ENCODE peak calls at places on chromosomes 2 and 18, in four cellular contexts. O is IMR-90, C is neuronal stem cell, G is neural progenitor cell. P is an unnamed sample. For H3K27me3 and H3K36me3, the result is how much of the 10 kb centered on the place peaks cover.

GRCh38 chr2:142176941-142177340 is 46.1 kb upstream of the LRP1B start:
- DNase-seq in O (no peak), C (no peak), G (no peak), P (no peak)

GRCh38 chr2:198966269-198966668 is 491.5 kb downstream of the SATB2 start:
- DNase-seq in G (no peak), O (no peak), C (no peak), P (no peak)

GRCh38 chr2:22497064-22497463 is 887.9 kb upstream of the KLHL29 start:
- DNase-seq in O (no peak), C (no peak), G (no peak), P (no peak)

GRCh38 chr2:196702641-196703040 is 63.1 kb downstream of the CCDC150 start:
- DNase-seq in G (no peak), O (no peak), C (no peak), P (no peak)

GRCh38 chr18:32160547-32160946 is 29.3 kb upstream of the MEP1B start:
- DNase-seq in O (no peak), C (no peak), G (no peak), P (no peak)

GRCh38 chr2:33342705-33343104 is 133.7 kb upstream of the RASGRP3 start:
- DNase-seq in G (no peak), C (no peak), O (no peak), P (no peak)

GRCh38 chr2:150191349-150191748 is 296.1 kb downstream of the RND3 start:
- DNase-seq in O (peak), G (no peak), C (no peak), P (no peak)

GRCh38 chr2:234427081-234428058 is 69.5 kb downstream of the ARL4C start:
- DNase-seq in C (peak), O (peak), G (peak), P (peak)

GRCh38 chr2:96859338-96859649 is 1.5 kb upstream of the ANKRD39 start:
- DNase-seq in C (no peak), G (no peak), O (no peak), P (peak)

GRCh38 chr2:12727641-12728040 is 10.9 kb downstream of the TRIB2 start:
- DNase-seq in C (no peak), G (no peak), O (no peak), P (no peak)

GRCh38 chr2:12723741-12724463 is 7.2 kb downstream of the TRIB2 start:
- DNase-seq in G (no peak), O (no peak), C (no peak), P (no peak)

GRCh38 chr2:12727085-12727484 is 10.3 kb downstream of the TRIB2 start:
- DNase-seq in G (no peak), C (no peak), O (no peak), P (no peak)

GRCh38 chr2:12726271-12726670 is 9.5 kb downstream of the TRIB2 start:
- DNase-seq in O (no peak), G (no peak), C (no peak), P (no peak)

DNA sequence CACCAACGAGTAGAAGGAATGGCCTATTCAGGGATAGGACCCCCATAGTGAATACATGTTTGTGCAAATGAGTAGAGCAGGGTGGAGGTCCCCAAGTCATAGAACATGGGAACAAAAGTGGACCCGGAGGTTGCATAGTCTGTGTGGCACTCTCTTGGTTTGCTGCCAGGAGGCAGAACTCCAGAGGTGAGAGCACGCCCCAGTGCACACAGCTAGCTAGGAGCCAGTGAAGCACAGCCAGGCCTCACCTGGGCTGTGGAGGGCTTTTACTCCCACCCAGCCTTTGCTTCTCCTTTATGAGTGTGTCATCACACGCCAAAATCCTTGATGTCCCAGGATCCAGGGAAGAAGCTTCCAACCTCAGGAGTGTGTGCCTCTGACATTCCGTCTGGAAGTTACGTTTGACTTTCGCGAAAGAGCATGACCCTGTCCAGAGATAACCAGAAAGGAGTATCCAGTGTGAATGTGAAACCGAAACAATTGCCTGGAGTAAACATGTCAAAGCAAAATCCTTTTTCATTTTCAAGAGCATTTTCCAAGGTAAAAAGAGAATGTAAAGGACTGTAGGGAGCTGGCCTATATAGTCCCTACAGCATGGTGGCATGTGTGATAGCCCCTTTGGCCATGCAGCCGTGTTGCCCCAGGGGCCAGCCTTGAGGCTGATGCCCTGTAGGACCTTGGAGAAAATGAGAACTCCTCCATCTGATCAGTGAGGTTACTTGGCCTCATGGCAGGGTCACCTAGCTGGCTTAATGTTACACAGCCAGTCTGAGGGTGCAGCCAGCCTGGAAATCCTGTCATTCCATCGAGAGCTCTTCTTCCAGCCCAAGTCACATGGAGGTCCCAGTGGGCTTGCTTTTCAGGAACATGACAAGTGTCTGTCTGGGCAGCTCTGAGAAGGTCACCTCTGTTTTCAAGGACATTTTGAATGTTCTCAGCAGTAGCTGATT is 8.8 kb downstream of the TRIB2 start:
- DNase-seq in G (no peak), O (no peak), C (no peak), P (no peak)
- H3K4me3 ChIP-seq in G (no peak), O (no peak), C (no peak), P (no peak)

DNA sequence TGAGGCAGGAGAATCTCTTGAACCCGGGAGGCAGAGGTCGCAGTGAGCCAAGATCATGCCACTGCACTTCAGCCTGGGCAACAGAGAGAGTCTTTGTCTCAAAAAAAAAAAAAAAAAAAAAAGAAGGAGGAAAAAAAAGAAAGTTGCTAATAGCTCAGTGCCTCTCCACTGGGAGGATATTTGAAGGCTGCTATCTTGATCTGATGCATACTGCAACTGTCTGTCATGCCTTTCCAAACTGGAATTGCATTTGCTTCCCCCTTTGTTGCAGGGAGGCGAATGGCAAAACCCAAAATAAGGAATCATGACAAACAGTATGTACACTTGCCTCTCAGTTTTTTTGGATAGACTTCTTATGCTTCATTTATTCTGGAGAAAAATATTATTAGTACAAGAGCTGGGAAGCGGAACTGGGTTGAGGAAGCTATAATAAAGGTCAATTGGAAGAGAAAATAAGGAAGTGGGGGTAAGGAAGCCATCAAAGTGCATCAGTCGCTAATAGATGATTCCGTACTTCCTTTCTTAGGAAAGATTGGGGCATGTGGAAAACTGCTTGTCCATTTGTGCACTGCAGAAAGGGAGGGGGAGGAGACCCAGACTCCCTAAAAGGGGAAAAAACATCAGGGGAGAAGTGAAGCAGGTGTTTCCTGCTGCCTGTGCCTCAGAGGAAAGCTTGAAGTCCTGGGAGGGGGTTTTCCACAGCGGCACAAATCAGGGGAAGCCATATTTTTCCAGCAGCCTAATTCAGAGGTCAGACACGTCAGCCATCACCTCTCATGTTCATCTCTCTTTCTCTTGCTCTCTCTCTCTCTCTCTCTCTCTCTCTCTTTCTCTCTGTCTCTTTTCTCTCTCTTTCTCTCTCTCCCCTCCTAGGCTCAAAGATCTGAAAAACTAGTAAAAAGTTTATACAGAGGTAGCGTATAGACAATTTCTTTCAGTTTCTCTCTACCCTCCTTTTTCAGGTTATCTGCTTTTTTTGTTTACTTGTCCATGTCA is 301.4 kb upstream of the TNP1 start:
- DNase-seq in C (no peak), O (no peak), G (no peak), P (no peak)
- H3K27me3 ChIP-seq in C (under half), O (under half), G (under half), P (under half)

DNA sequence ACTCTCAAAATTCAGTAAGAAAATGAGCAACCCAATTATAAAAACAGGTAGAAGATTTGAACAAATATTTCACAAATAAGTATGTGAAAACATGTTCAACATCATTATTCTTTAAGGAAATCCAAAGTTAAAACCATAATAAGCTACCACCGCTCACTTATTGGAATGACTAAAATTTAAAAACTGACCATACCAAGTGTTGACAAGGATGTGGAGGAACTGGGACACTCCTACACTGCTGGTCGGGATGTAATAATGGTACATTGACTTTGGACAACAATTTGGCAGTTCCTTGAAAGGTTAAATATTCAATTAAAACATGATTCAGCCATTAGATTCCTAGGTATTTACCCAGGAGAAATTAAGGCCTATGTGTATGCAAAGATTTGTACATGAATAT is 336.5 kb downstream of the IRS1 start:
- DNase-seq in G (no peak), C (no peak), O (no peak), P (no peak)
- H3K36me3 ChIP-seq in G (under half), C (under half), O (under half), P (under half)

GRCh38 chr2:50346586-50347351 is 685.2 kb downstream of the NRXN1 start:
- DNase-seq in O (no peak), C (peak), G (peak), P (peak)
- H3K4me3 ChIP-seq in O (no peak), C (peak), G (peak), P (peak)

DNA sequence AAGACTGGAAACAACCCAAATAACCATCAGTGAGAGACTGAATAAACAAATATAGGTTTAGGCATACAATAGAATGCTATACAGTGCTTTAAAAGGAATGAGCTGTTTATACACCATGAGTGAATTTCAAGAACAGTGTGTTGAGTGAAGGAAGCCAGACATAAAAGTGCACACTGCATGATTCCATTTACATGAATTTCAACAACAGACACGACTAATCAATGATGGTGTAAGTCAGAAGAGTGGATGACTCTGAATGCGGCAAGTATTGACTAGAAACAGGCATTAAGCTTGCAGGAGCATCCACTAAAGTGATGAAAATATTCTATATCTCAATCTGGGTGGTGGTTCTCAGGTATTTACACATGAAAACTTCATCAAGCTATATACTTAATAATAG is 142.7 kb upstream of the SLC39A10 start:
- DNase-seq in C (no peak), O (peak), G (no peak), P (no peak)
- H3K27me3 ChIP-seq in C (under half), O (under half), G (under half), P (under half)

GRCh38 chr2:238278626-238279323 is 9.6 kb downstream of the PER2 start:
- DNase-seq in C (no peak), O (no peak), G (no peak), P (no peak)
- H3K36me3 ChIP-seq in C (under half), O (under half), G (under half), P (under half)

GRCh38 chr2:232375164-232375563 is 3.4 kb upstream of the ALPP start:
- DNase-seq in O (no peak), G (no peak), C (no peak), P (peak)

GRCh38 chr2:232376260-232376659 is 2.3 kb upstream of the ALPP start:
- DNase-seq in G (no peak), O (no peak), C (no peak), P (peak)

GRCh38 chr2:232369126-232369955 is 9.2 kb upstream of the ALPP start:
- DNase-seq in O (no peak), G (no peak), C (no peak), P (peak)

GRCh38 chr2:232376713-232377112 is 1.8 kb upstream of the ALPP start:
- DNase-seq in O (no peak), G (no peak), C (no peak), P (peak)

DNA sequence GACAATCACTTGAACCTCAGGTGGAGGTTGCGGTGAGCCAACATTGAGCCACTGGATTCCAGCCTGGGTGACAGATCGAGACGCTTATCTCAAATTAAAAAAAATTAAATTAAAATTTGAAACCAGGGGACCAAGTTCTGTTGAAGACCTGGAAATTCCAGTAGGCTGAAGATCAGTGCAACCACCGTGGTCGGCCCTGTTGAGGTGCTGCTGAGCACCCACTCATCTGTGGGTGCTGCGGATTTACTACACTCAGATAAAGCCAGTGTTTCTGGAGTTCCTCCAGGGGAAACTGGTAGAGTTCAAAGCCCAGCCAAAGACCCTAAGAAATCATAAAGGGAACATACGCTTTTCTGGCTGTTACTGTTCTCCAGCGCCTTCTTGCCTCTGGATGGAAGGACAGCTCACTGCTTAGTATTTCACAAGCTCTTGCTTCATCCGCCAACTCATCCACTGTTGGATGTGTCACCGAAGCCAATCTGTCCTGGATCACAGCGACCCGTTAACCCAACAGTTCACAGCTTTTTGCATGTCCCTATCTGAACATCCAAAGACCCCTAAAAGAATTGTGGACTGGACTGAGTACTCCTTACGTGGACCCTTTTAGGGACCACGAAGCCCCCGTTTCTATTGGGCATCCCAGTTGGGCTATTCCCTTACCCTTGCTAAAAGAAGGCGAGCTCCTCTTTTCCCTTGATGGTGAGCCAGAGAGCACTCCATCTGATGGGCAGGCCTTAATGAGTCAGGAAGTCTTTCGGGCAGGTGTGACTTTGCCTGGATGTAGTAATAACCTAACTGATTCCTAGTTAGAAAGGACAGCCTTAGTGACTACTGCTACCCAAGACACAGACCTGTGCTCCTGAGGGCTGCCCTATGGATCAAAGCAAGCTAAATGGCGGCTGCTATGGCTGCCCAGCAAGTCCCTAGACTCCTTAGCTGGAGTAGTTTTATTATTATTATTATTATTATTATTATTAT is 6.0 kb upstream of the ALPP start:
- DNase-seq in C (no peak), G (no peak), O (peak), P (no peak)
- H3K4me3 ChIP-seq in C (no peak), G (no peak), O (no peak), P (no peak)